ENCODE peak calls at places on chromosomes 12 and 14, in four cellular contexts. P, U, V and Q are unnamed samples.
A peak's percentile ranks its signal among the peaks of the same experiment; 100 is the strongest.

GRCh38 chr12:46585854-46586621 is 213.5 kb upstream of the SLC38A2 start:
- DNase-seq in P (peak; percentile 39), U (peak; percentile 22), V (no peak), Q (no peak)

GRCh38 chr12:1534708-1535107 is 59.7 kb downstream of the FBXL14 start:
- DNase-seq in P (no peak), U (no peak), V (no peak), Q (no peak)

GRCh38 chr12:13365782-13366366 is 169.3 kb downstream of the EMP1 start:
- DNase-seq in P (no peak), U (no peak), V (no peak), Q (no peak)

GRCh38 chr12:110022980-110023633 is 23.9 kb downstream of the ANKRD13A start:
- DNase-seq in P (no peak), U (peak; percentile 96), V (no peak), Q (no peak)

GRCh38 chr12:53378222-53378621 is 1.8 kb upstream of the SP1 start:
- DNase-seq in P (no peak), U (no peak), V (no peak), Q (no peak)

GRCh38 chr12:63930971-63931370 is 86.5 kb downstream of the SRGAP1 start:
- DNase-seq in P (no peak), U (peak; percentile 88), V (no peak), Q (no peak)

GRCh38 chr14:81206115-81206514 is 14.6 kb downstream of the GTF2A1 start:
- DNase-seq in P (no peak), U (no peak), V (no peak), Q (no peak)

GRCh38 chr14:88518592-88519512 is 36.0 kb downstream of the PTPN21 start:
- DNase-seq in P (no peak), U (peak; percentile 69), V (no peak), Q (no peak)

GRCh38 chr12:13745100-13745678 is 236.2 kb downstream of the GRIN2B start:
- DNase-seq in P (no peak), U (no peak), V (no peak), Q (no peak)

GRCh38 chr12:91984571-91984970 is 161.1 kb downstream of the BTG1 start:
- DNase-seq in P (no peak), U (peak; percentile 30), V (no peak), Q (no peak)

GRCh38 chr12:5965950-5966383 is 20.9 kb upstream of the ANO2 start:
- DNase-seq in P (peak; percentile 15), U (peak; percentile 43), V (peak; percentile 53), Q (no peak)

GRCh38 chr12:79884401-79885006 is 50.4 kb downstream of the PPP1R12A start:
- DNase-seq in P (no peak), U (peak; percentile 55), V (no peak), Q (no peak)

GRCh38 chr12:71938728-71939385 is at the start of gene TPH2:
- DNase-seq in P (peak; percentile 12), U (peak; percentile 31), V (peak; percentile 21), Q (peak; percentile 24)

GRCh38 chr12:100184549-100184948 is 16.1 kb upstream of the ACTR6 start:
- DNase-seq in P (no peak), U (peak; percentile 31), V (no peak), Q (no peak)

GRCh38 chr12:53052419-53053222 is 2.8 kb downstream of the TNS2 start:
- DNase-seq in P (no peak), U (peak; percentile 84), V (peak; percentile 93), Q (no peak)

GRCh38 chr12:77049767-77050353 is 15.5 kb downstream of the E2F7 start:
- DNase-seq in P (peak; percentile 27), U (peak; percentile 72), V (no peak), Q (peak; percentile 33)

GRCh38 chr12:5124401-5124800 is 80.7 kb downstream of the KCNA5 start:
- DNase-seq in P (no peak), U (no peak), V (no peak), Q (no peak)

GRCh38 chr12:111773801-111774551 is 7.2 kb downstream of the ALDH2 start:
- DNase-seq in P (no peak), U (peak; percentile 90), V (peak; percentile 44), Q (peak; percentile 45)

GRCh38 chr14:37232907-37233481 is 35.3 kb downstream of the MIPOL1 start:
- DNase-seq in P (no peak), U (peak; percentile 70), V (no peak), Q (no peak)

GRCh38 chr14:75518625-75519024 is 3.6 kb upstream of the BATF start:
- DNase-seq in P (no peak), U (no peak), V (no peak), Q (no peak)

GRCh38 chr12:1562813-1563412 is 31.5 kb downstream of the FBXL14 start:
- DNase-seq in P (no peak), U (no peak), V (no peak), Q (no peak)

GRCh38 chr14:81275995-81276698 is 55.4 kb upstream of the GTF2A1 start:
- DNase-seq in P (no peak), U (no peak), V (no peak), Q (no peak)

GRCh38 chr12:121038861-121039654 is at the start of gene OASL:
- DNase-seq in P (peak; percentile 66), U (peak; percentile 68), V (no peak), Q (peak; percentile 53)

GRCh38 chr14:74826574-74826973 is 49.4 kb downstream of the PROX2 start:
- DNase-seq in P (no peak), U (no peak), V (no peak), Q (no peak)

GRCh38 chr12:20490213-20490612 is 121.9 kb downstream of the PDE3A start:
- DNase-seq in P (no peak), U (peak; percentile 80), V (no peak), Q (no peak)